ENCODE peak calls at places on chromosome 6, in five cellular contexts. B is lower lobe of right lung, A is spleen, W is left ventricle myocardium inferior, G is PC-9. Z is an unnamed sample.

GRCh38 chr6:112188906-112189305 is 65.5 kb downstream of the LAMA4 start:
- DNase-seq in B (no peak), G (no peak), A (no peak), W (no peak), Z (no peak)

GRCh38 chr6:18203786-18204185 is 48.6 kb downstream of the KDM1B start:
- DNase-seq in A (no peak), B (no peak), W (no peak), G (no peak), Z (no peak)

GRCh38 chr6:43893073-43893472 is 123.1 kb downstream of the VEGFA start:
- DNase-seq in W (no peak), A (peak), G (no peak), B (no peak), Z (no peak)

GRCh38 chr6:6686748-6687601 is 98.5 kb downstream of the LY86 start:
- DNase-seq in B (peak), G (peak), A (peak), W (peak), Z (peak)

GRCh38 chr6:135586388-135586787 is 88.8 kb upstream of the AHI1 start:
- DNase-seq in G (no peak), W (no peak), A (no peak), B (no peak), Z (no peak)

GRCh38 chr6:110944681-110945151 is 13.8 kb upstream of the GTF3C6 start:
- DNase-seq in G (peak), A (no peak), B (no peak), W (no peak), Z (peak)

GRCh38 chr6:70849348-70850069 is 107.4 kb downstream of the B3GAT2 start:
- DNase-seq in G (no peak), A (no peak), W (no peak), B (no peak), Z (no peak)

GRCh38 chr6:48765352-48765961 is 654.5 kb upstream of the PTCHD4 start:
- DNase-seq in G (peak), W (no peak), B (no peak), A (no peak), Z (peak)

GRCh38 chr6:112802154-112802553 is 455.0 kb downstream of the RFPL4B start:
- DNase-seq in W (no peak), G (no peak), B (no peak), A (no peak), Z (peak)

GRCh38 chr6:102736941-102737368 is 1343.4 kb downstream of the GRIK2 start:
- DNase-seq in W (no peak), G (no peak), B (no peak), A (no peak), Z (no peak)

GRCh38 chr6:112906737-112907136 is 559.6 kb downstream of the RFPL4B start:
- DNase-seq in G (no peak), W (peak), A (no peak), B (no peak), Z (no peak)

GRCh38 chr6:70375166-70375565 is 38.1 kb upstream of the FAM135A start:
- DNase-seq in G (peak), W (no peak), A (no peak), B (no peak), Z (peak)

GRCh38 chr6:23106951-23107350 is 537.6 kb downstream of the HDGFL1 start:
- DNase-seq in G (no peak), A (no peak), W (no peak), B (no peak), Z (no peak)

GRCh38 chr6:18477301-18477941 is 90.3 kb downstream of the RNF144B start:
- DNase-seq in G (no peak), B (no peak), A (no peak), W (no peak), Z (no peak)

GRCh38 chr6:116666869-116667268 is 1.7 kb downstream of the ZUP1 start:
- DNase-seq in G (no peak), B (no peak), W (no peak), A (no peak), Z (no peak)

GRCh38 chr6:160348552-160349441 is 619 bp downstream of the SLC22A3 start:
- DNase-seq in W (no peak), A (no peak), G (no peak), B (peak), Z (peak)

GRCh38 chr6:16683524-16684194 is 77.6 kb downstream of the ATXN1 start:
- DNase-seq in B (no peak), G (peak), W (no peak), A (no peak), Z (peak)

GRCh38 chr6:7004581-7005297 is 103.0 kb upstream of the RREB1 start:
- DNase-seq in W (no peak), B (peak), G (no peak), A (no peak), Z (no peak)

GRCh38 chr6:69878795-69879194 is 12.4 kb downstream of the COL19A1 start:
- DNase-seq in A (no peak), W (no peak), B (no peak), G (no peak), Z (no peak)

DNA sequence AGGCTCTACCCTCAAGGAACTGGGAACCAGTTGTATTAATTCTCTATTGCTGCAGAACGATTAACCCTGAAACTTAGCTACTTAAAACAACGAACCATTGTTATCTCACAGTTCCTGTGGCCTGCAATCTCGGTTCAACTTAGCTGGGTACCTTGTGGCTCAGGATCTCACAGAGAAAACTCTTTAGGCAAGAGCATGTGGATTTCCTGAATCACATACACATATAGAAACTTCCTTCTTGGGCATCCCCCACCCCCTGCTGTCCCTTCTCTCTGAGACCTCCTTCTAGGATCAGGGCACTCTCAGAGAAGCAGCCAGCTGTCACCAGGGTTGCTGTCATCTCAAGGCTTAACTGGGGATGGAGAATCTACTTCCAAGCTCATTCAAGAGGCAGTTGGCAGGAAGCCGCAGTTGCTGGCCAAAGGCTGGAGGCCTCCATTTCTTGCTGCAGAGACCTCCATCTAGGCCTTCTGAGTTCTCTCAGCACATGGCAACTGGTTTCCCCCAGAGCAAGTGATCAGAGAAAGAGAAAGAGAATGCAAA is 28.5 kb downstream of the GLP1R start:
- DNase-seq in G (no peak), W (no peak), A (no peak), B (no peak), Z (no peak)
- TF ChIP-seq CTCF in G (no peak), W (no peak), A (no peak), B (no peak), Z (no peak)

GRCh38 chr6:10745116-10745515 is 2.5 kb upstream of the TMEM14B start:
- DNase-seq in W (no peak), G (no peak), B (no peak), A (no peak), Z (no peak)

GRCh38 chr6:10746915-10747250 is 722 bp upstream of the TMEM14B start:
- DNase-seq in G (no peak), B (no peak), W (no peak), A (no peak), Z (no peak)

GRCh38 chr6:10747251-10747972 is at the start of gene TMEM14B:
- DNase-seq in B (peak), W (peak), G (peak), A (peak), Z (peak)

GRCh38 chr6:10749734-10750133 is 2.1 kb downstream of the TMEM14B start:
- DNase-seq in G (no peak), A (no peak), W (no peak), B (no peak), Z (no peak)
- H3K27ac ChIP-seq in G (no peak), A (no peak), W (no peak), B (no peak), Z (no peak)

DNA sequence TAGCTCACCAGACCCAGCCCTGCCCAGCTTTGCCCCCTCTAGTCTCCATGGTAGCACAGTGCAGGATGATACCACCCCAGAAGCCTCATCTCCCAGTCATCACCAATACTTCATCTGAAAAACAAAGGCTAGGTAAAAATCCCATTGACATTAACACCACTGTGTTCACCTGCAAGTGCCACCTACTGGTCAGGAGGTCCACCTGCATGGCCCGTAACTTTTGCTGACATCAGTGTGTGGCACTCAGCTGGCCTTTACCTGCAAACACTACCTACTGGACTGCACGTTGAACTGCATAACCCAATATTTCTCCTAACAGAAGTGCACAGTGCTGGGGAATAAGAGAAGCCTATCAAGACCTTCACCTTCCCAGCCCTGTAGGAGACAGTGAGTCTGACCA is 234.7 kb upstream of the ADGRB3 start:
- DNase-seq in G (no peak), B (no peak), W (no peak), A (no peak), Z (no peak)
- TF ChIP-seq CTCF in G (peak), B (no peak), W (no peak), A (no peak), Z (no peak)

GRCh38 chr6:30589754-30590358 is 18.6 kb downstream of the ABCF1 start:
- DNase-seq in G (no peak), W (no peak), A (no peak), B (no peak), Z (no peak)
- H3K27ac ChIP-seq in G (peak), W (no peak), A (no peak), B (no peak), Z (peak)

GRCh38 chr6:146912730-146913680 is 291.2 kb upstream of the STXBP5 start:
- DNase-seq in W (no peak), G (peak), A (no peak), B (no peak), Z (no peak)

GRCh38 chr6:146911635-146912034 is 292.6 kb upstream of the STXBP5 start:
- DNase-seq in B (no peak), G (no peak), A (no peak), W (no peak), Z (no peak)

GRCh38 chr6:146914563-146915483 is 289.4 kb upstream of the STXBP5 start:
- DNase-seq in A (no peak), W (no peak), G (peak), B (no peak), Z (peak)

GRCh38 chr6:146915671-146916127 is 288.5 kb upstream of the STXBP5 start:
- DNase-seq in G (peak), W (no peak), A (no peak), B (no peak), Z (no peak)

GRCh38 chr6:146913842-146914562 is 290.2 kb upstream of the STXBP5 start:
- DNase-seq in W (peak), A (peak), G (peak), B (peak), Z (peak)
- TF ChIP-seq CTCF in W (no peak), A (no peak), G (no peak), B (no peak), Z (no peak)

DNA sequence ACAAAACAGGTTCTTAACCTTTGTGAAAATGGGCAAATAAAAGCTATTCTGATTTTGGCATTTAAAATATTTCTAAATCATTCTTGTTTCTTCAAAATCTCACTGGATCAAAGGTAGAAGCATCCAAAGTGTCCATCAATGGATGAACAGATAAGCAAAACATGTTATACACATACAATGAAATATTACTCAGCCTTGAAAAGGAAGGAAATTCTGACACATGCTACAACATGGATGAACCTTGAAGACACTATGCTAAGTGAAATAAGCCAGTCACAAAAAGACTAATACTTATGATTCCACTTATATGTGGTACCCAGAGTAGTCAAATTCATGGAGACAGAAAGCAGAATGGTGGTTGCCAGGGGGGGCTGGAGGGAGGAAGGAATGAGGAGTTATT is 45.9 kb downstream of the SNX14 start:
- DNase-seq in A (no peak), W (no peak), G (no peak), B (no peak), Z (no peak)
- H3K27ac ChIP-seq in A (no peak), W (no peak), G (no peak), B (no peak), Z (no peak)

GRCh38 chr6:106883808-106884262 is 90.7 kb downstream of the CD24 start:
- DNase-seq in G (no peak), A (no peak), W (no peak), B (no peak), Z (no peak)
- TF ChIP-seq CTCF in G (peak), A (no peak), W (no peak), B (no peak), Z (no peak)

DNA sequence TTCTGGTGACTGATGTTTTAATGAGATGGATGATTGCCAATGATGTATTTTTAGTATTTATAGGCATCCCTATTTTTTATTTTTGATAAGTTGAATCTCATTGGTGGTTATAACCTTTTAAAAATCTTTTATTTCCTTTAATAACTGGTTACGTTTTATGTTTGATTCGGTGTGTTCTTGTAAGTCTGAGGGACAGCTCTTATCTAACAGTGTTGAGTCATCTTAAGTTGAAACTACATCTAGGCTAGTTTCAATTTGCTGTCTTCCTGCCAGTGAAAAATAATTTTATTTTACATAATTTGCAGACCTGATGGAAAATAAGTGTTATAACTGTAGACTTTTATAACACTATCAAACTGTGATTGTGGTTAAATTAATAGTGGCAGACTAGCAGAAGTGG is 4.6 kb downstream of the AFDN start:
- DNase-seq in W (no peak), A (no peak), B (no peak), G (no peak), Z (no peak)
- H3K27ac ChIP-seq in W (no peak), A (no peak), B (no peak), G (peak), Z (no peak)

GRCh38 chr6:28496099-28496779 is 19.4 kb downstream of the GPX6 start:
- DNase-seq in W (no peak), B (no peak), A (no peak), G (no peak), Z (no peak)

GRCh38 chr6:28491984-28492317 is 23.6 kb downstream of the GPX6 start:
- DNase-seq in A (no peak), W (no peak), B (no peak), G (no peak), Z (no peak)

GRCh38 chr6:28501259-28501658 is 14.3 kb downstream of the GPX6 start:
- DNase-seq in B (no peak), A (no peak), G (no peak), W (no peak), Z (no peak)

GRCh38 chr6:28497893-28498292 is 17.7 kb downstream of the GPX6 start:
- DNase-seq in B (no peak), W (no peak), G (no peak), A (no peak), Z (no peak)

DNA sequence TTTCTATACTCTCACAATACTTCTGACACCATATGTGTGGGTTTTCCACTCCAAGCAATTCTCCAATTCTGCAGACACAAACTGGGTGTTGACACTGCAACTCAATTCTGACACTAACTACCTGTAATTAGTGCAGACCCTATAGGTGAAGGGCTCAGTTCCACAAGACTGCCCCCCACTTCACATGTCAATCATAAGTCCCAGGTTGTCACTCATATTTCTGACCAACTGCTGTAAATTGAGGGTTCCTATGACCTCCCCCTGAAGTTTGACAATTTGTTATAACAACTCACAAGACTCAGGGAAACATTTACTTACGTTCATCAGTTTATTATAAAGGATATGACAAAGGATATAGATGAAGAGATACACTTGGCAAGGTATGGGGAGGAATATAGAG is 18.3 kb downstream of the GPX6 start:
- DNase-seq in A (no peak), B (no peak), W (no peak), G (no peak), Z (no peak)
- TF ChIP-seq CTCF in A (no peak), B (no peak), W (no peak), G (no peak), Z (no peak)

DNA sequence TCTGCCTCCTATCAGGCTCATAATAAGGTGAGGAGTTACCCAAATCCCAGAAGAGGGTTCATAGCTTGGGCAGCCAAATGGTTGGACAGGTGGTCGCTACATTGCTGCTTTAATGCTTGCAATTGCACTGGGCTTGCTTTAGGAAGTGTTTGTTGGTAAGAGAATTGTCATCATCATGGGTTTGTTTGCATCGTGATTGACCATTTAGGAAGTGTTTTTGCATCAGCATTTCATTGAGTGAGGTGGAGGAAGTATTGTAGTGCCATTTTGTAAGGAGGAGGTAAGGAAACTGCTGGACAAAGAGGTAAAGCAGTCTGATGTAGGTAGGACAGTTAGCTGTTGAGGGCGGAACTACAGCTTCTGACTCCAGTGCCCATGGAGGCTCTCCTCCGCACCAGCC is 101.5 kb downstream of the ARID1B start:
- DNase-seq in G (no peak), W (no peak), A (no peak), B (no peak), Z (no peak)
- H3K27ac ChIP-seq in G (no peak), W (no peak), A (no peak), B (no peak), Z (no peak)

Z was measured in RWPE1.